ENCODE peak calls at places on chromosomes 12 and 14, in five cellular contexts. F is AG04449, I is astrocyte of the cerebellum, O is IMR-90, A is hepatocyte. R is an unnamed sample.

GRCh38 chr12:127063339-127064090 is 1203.5 kb upstream of the TMEM132C start:
- DNase-seq in O (no peak), I (no peak), A (no peak), F (no peak), R (no peak)

GRCh38 chr12:1758887-1759286 is 61.5 kb upstream of the LRTM2 start:
- DNase-seq in A (no peak), F (no peak), O (peak), I (no peak), R (no peak)

GRCh38 chr12:54251667-54252284 is 28.1 kb downstream of the CBX5 start:
- DNase-seq in I (peak), A (peak), F (no peak), O (peak), R (no peak)

GRCh38 chr12:124565071-124565491 is 2.3 kb downstream of the NCOR2 start:
- DNase-seq in A (no peak), F (no peak), O (no peak), I (no peak), R (no peak)

GRCh38 chr12:22014783-22015144 is 31.3 kb upstream of the CMAS start:
- DNase-seq in F (no peak), O (peak), I (no peak), A (no peak), R (no peak)

GRCh38 chr12:68479261-68479581 is 131.5 kb upstream of the RAP1B start:
- DNase-seq in A (peak), I (no peak), O (peak), F (peak), R (peak)

GRCh38 chr14:52080817-52081755 is 12.2 kb upstream of the NID2 start:
- DNase-seq in F (peak), I (no peak), A (peak), O (peak), R (no peak)

GRCh38 chr12:76144253-76144564 is 59.7 kb upstream of the NAP1L1 start:
- DNase-seq in A (peak), F (no peak), I (no peak), O (peak), R (no peak)

GRCh38 chr14:93150227-93151206 is 34.2 kb downstream of the MOAP1 start:
- DNase-seq in A (peak), O (no peak), F (no peak), I (no peak), R (no peak)

GRCh38 chr14:99286761-99287160 is 14.8 kb upstream of the BCL11B start:
- DNase-seq in I (no peak), O (no peak), A (no peak), F (no peak), R (no peak)

GRCh38 chr12:124764451-124764850 is 99.2 kb downstream of the SCARB1 start:
- DNase-seq in A (peak), F (no peak), I (peak), O (peak), R (peak)

GRCh38 chr12:118498171-118498570 is 121.8 kb downstream of the SUDS3 start:
- DNase-seq in F (peak), A (peak), I (no peak), O (no peak), R (no peak)

GRCh38 chr14:22824711-22825359 is 4.9 kb upstream of the MRPL52 start:
- DNase-seq in A (peak), O (peak), I (peak), F (no peak), R (peak)

GRCh38 chr12:34404377-34405285 is 382.3 kb downstream of the ALG10 start:
- DNase-seq in O (no peak), A (peak), I (no peak), F (no peak), R (no peak)

DNA sequence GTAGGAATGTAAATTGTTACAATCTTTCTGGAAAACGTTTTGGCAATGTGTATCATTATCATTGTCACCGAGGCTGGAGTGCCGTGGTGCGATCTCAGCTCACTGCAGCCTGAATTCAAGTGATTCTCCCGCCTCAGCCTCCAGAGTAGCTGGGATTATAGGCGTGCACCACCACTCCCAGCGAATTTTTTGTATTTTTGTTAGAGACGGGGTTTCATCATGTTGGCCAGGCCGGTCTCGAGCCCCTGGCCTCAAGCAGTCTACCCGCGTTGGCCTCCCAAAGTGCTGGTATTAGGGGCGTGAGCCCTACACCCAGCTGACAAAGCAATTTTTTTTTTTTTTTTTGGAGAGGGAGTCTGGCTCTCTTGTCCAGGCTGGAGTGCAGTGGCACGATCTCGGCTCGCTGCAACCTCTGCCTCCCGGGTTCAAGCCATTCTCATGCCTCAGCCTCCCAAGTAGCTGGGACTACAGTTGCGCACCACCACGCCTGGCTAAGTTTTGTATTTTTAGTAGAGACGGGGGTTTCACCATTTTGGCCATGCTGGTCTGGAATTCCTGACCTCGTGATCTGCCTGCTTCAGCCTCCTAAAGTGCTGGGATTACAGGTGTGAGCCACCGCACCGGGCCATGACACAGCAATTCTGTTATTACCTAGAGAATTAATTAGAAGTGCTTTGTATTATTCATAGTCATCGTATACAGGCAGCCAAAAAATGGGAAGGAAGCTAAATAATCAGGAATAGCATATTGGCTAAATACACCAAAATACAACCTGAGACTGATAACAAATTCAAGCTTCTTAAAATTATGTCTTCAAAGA is 1.2 kb downstream of the ACTR6 start:
- DNase-seq in I (no peak), O (no peak), A (no peak), F (no peak), R (no peak)
- H3K4me3 ChIP-seq in I (peak), O (peak), A (peak), F (peak), R (peak)

GRCh38 chr12:92034858-92035401 is 110.7 kb downstream of the BTG1 start:
- DNase-seq in A (peak), F (no peak), O (peak), I (no peak), R (peak)
- TF ChIP-seq CTCF in A (no peak), F (no peak), O (no peak), I (no peak), R (no peak)

GRCh38 chr12:3962661-3963483 is 89.7 kb upstream of the PARP11 start:
- DNase-seq in O (no peak), F (no peak), I (no peak), A (peak), R (no peak)

GRCh38 chr12:3964404-3964803 is 91.2 kb upstream of the PARP11 start:
- DNase-seq in A (no peak), I (no peak), O (no peak), F (no peak), R (no peak)

GRCh38 chr12:3961573-3961972 is 88.4 kb upstream of the PARP11 start:
- DNase-seq in I (no peak), O (no peak), A (peak), F (no peak), R (no peak)

GRCh38 chr12:3959799-3960560 is 86.8 kb upstream of the PARP11 start:
- DNase-seq in O (no peak), F (no peak), A (no peak), I (no peak), R (no peak)

DNA sequence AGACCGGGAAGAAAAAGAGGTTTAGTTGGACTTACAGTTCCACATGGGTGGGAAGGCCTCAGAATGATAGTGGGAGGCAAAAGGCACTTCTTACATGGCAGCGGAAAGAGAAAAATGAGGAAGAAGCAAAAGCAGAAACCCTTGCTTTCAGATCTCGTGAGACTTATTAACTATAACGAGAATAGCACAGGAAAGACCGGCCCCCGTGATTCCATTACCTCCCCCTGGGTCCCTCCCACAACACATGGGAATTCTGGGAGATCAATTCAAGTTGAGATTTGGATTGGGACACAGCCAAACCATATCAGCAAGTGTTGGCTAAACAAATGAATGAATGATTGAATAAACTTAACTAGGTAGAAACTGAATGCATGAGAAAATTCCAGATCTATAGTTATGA is 85.3 kb upstream of the PARP11 start:
- DNase-seq in A (no peak), F (no peak), I (no peak), O (no peak), R (no peak)
- H3K4me3 ChIP-seq in A (no peak), F (no peak), I (no peak), O (no peak), R (no peak)

DNA sequence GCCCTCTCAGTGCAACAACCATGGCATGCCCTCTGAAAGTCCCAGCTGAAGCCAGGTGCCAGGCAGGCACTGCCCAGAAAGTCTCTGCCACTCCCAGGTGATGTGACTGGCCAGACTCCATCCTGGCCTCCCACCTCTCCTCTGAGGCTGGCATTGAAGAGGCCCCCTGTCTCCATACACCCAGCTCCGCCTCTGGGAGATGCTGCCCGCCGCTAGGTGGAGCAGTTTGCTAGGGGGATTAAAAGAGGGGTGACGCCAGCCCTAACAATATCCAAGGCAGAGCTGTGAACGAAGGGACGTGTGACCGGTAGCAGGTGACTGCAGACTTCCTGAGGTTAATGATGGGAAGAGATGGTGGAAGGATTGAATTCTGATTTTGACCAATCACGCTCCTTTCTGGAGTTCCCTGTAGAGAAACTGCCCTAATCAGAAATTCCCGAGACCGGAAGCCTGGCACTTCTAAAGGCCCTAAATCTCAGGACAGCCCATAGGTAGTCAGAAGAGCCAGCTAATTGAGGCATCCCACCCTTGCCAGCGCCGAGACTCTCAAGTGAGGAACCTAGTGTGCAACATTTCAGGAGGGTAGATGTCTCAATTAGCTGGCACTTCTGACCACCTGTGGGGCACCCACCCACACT is 8.3 kb upstream of the PLEK2 start:
- DNase-seq in I (no peak), O (no peak), F (no peak), A (no peak), R (no peak)
- TF ChIP-seq CTCF in I (peak), O (peak), F (peak), A (peak), R (peak)

GRCh38 chr12:90043264-90043663 is 334.6 kb upstream of the ATP2B1 start:
- DNase-seq in A (peak), O (peak), F (no peak), I (no peak), R (no peak)

GRCh38 chr12:90045559-90045958 is 336.9 kb upstream of the ATP2B1 start:
- DNase-seq in A (no peak), F (no peak), O (no peak), I (no peak), R (no peak)

GRCh38 chr12:90044069-90044468 is 335.4 kb upstream of the ATP2B1 start:
- DNase-seq in O (no peak), F (no peak), A (no peak), I (no peak), R (no peak)

DNA sequence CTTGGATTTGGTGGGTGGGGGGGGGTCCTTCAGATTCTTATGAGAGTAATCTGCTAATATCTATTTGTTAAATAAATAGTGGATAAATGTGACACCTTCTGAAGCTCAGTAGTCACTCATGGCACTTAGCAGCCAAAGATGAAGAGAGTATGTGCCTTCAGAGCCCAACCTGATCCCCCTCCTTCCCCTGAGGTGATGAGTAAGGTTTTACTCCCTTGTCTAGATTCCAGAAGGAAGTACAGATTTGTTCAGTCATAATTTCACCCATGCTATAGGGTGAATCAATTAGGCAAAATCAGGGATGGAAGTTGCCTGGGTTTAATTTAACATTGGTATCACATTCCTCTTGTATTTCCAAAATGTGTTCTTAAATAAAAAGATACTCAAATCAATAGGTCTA is 340.3 kb upstream of the ATP2B1 start:
- DNase-seq in A (no peak), F (no peak), O (no peak), I (no peak), R (no peak)
- H3K4me3 ChIP-seq in A (no peak), F (no peak), O (no peak), I (no peak), R (no peak)